ENCODE peak calls at places on chromosomes 16 and 17, in six cellular contexts. I is non-pigmented ciliary epithelial cell, T is Daoy, F is AG10803, L is osteoblast, B is SK-N-DZ. K is an unnamed sample.

GRCh38 chr17:17685775-17686291 is 4.6 kb downstream of the RAI1 start:
- DNase-seq in I (no peak), L (peak), B (no peak), T (peak), F (peak), K (peak)

GRCh38 chr17:11705111-11705510 is 106.8 kb downstream of the DNAH9 start:
- DNase-seq in B (no peak), I (no peak), T (peak), F (no peak), L (no peak), K (no peak)

GRCh38 chr16:72878301-72879269 is 169.3 kb downstream of the ZFHX3 start:
- DNase-seq in F (peak), L (no peak), B (no peak), I (peak), T (peak), K (no peak)

GRCh38 chr16:74751658-74752057 is 23.0 kb downstream of the FA2H start:
- DNase-seq in F (no peak), T (no peak), B (no peak), I (no peak), L (no peak), K (no peak)

GRCh38 chr16:711548-712320 is 3.2 kb upstream of the METRN start:
- DNase-seq in B (peak), L (peak), T (peak), F (peak), I (no peak), K (no peak)

GRCh38 chr17:73334771-73335513 is 23.1 kb upstream of the CDC42EP4 start:
- DNase-seq in L (no peak), I (no peak), B (no peak), T (no peak), F (no peak), K (no peak)

GRCh38 chr17:76527430-76528111 is 9.9 kb downstream of the CYGB start:
- DNase-seq in I (no peak), F (peak), B (no peak), L (peak), T (peak), K (no peak)

GRCh38 chr16:30903596-30903995 is 7.2 kb downstream of the CTF1 start:
- DNase-seq in L (peak), T (no peak), B (no peak), F (peak), I (no peak), K (no peak)

GRCh38 chr17:17729620-17730249 is 48.5 kb downstream of the RAI1 start:
- DNase-seq in I (no peak), B (peak), T (no peak), L (peak), F (no peak), K (no peak)

GRCh38 chr17:72539981-72540897 is 419.4 kb downstream of the SOX9 start:
- DNase-seq in B (peak), I (no peak), L (peak), F (peak), T (peak), K (no peak)

GRCh38 chr17:628507-628941 is 86.1 kb downstream of the VPS53 start:
- DNase-seq in L (no peak), B (no peak), I (no peak), T (no peak), F (peak), K (no peak)

GRCh38 chr16:86680137-86680536 is 101.8 kb downstream of the FOXL1 start:
- DNase-seq in I (no peak), L (peak), T (peak), B (no peak), F (peak), K (peak)

GRCh38 chr17:37816951-37817350 is 72.1 kb upstream of the HNF1B start:
- DNase-seq in B (no peak), I (no peak), L (no peak), T (no peak), F (no peak), K (no peak)

GRCh38 chr17:428414-428813 is 75.8 kb upstream of the RPH3AL start:
- DNase-seq in L (no peak), I (no peak), B (no peak), F (no peak), T (no peak), K (no peak)

GRCh38 chr16:30030841-30031413 is at the start of gene TLCD3B:
- DNase-seq in I (no peak), T (no peak), F (no peak), L (peak), B (peak), K (no peak)

GRCh38 chr17:83179378-83179777 is 100.0 kb downstream of the METRNL start:
- DNase-seq in L (peak), I (no peak), T (no peak), F (no peak), B (no peak), K (no peak)

GRCh38 chr16:8853611-8854010 is 15.2 kb downstream of the CARHSP1 start:
- DNase-seq in B (no peak), F (no peak), L (no peak), I (no peak), T (no peak), K (no peak)

GRCh38 chr16:71645450-71645849 is 19.5 kb downstream of the MARVELD3 start:
- DNase-seq in T (peak), B (peak), I (no peak), L (peak), F (peak), K (no peak)

GRCh38 chr16:592518-593306 is 2.8 kb downstream of the RAB40C start:
- DNase-seq in L (peak), F (peak), I (no peak), T (no peak), B (peak), K (no peak)

GRCh38 chr17:6135996-6136395 is 65.8 kb downstream of the WSCD1 start:
- DNase-seq in B (no peak), I (no peak), T (no peak), L (no peak), F (no peak), K (no peak)

GRCh38 chr17:12395733-12396354 is 269.8 kb upstream of the MYOCD start:
- DNase-seq in L (no peak), I (no peak), F (no peak), T (peak), B (no peak), K (no peak)

GRCh38 chr17:31067699-31068184 is 27.0 kb upstream of the NF1 start:
- DNase-seq in L (peak), T (peak), I (peak), F (peak), B (no peak), K (peak)

GRCh38 chr16:19502395-19503131 is 19.3 kb downstream of the GDE1 start:
- DNase-seq in I (no peak), F (peak), L (no peak), B (peak), T (peak), K (no peak)